ENCODE peak calls at places on chromosomes 4 and X, in five cellular contexts. L is colonic mucosa; I is ecto neural progenitor cell; V is activated CD4-positive, alpha-beta T cell treated with anti-CD3 and anti-CD28 coated beads, Interleukin-2, amount 50 U/mL, for 1 hour; B is CD4-positive, CD25-positive, alpha-beta regulatory T cell. O is an unnamed sample.

GRCh38 chrX:153878969-153879653 is 6.9 kb downstream of the L1CAM start:
- DNase-seq in I (no peak), L (no peak), V (no peak), B (no peak), O (no peak)

GRCh38 chr4:6755088-6755753 is 27.3 kb upstream of the KIAA0232 start:
- DNase-seq in B (no peak), V (no peak), L (no peak), I (no peak), O (no peak)

GRCh38 chr4:113483131-113483530 is 278.4 kb downstream of the CAMK2D start:
- DNase-seq in V (no peak), B (no peak), L (no peak), I (no peak), O (no peak)

GRCh38 chrX:2423293-2423692 is 77.5 kb downstream of the DHRSX start:
- DNase-seq in L (no peak), I (no peak), V (no peak), B (no peak), O (no peak)

GRCh38 chr4:1593458-1593857 is 90.7 kb downstream of the FAM53A start:
- DNase-seq in I (no peak), B (no peak), V (no peak), L (no peak), O (no peak)

GRCh38 chrX:143664302-143664701 is 28.4 kb upstream of the SLITRK4 start:
- DNase-seq in L (no peak), I (no peak), V (no peak), B (no peak), O (no peak)

GRCh38 chrX:40155617-40156471 is 58.1 kb upstream of the BCOR start:
- DNase-seq in V (no peak), I (peak; percentile 78), L (peak; percentile 30), B (peak; percentile 33), O (no peak)

GRCh38 chr4:129113919-129114318 is 18.0 kb downstream of the C4orf33 start:
- DNase-seq in I (no peak), V (no peak), L (no peak), B (no peak), O (no peak)

GRCh38 chr4:151674804-151675290 is 86.0 kb downstream of the GATB start:
- DNase-seq in B (no peak), I (peak; percentile 79), V (no peak), L (peak; percentile 56), O (no peak)

GRCh38 chr4:152277333-152277732 is 258.6 kb downstream of the FBXW7 start:
- DNase-seq in B (no peak), I (no peak), L (no peak), V (no peak), O (no peak)

GRCh38 chrX:113929004-113929403 is 654.9 kb upstream of the HTR2C start:
- DNase-seq in I (peak; percentile 72), B (no peak), L (peak; percentile 29), V (no peak), O (no peak)

GRCh38 chr4:181301735-181302380 is 941.3 kb upstream of the TENM3 start:
- DNase-seq in L (peak; percentile 44), V (peak; percentile 0), B (no peak), I (peak; percentile 53), O (no peak)

GRCh38 chr4:124386648-124387047 is 325.9 kb downstream of the ANKRD50 start:
- DNase-seq in I (no peak), V (no peak), L (no peak), B (no peak), O (no peak)

O was measured in B cell.